ENCODE peak calls at places on chromosomes 16 and 17, in nine cellular contexts. One of them, this sample, is unnamed.

GRCh38 chr16:71846443-71846842 is 667 bp downstream of the ATXN1L start:
- DNase-seq in Panc1: no peak
- DNase-seq in bronchial epithelial cell: no peak
- DNase-seq in BE2C: no peak
- DNase-seq in tibial nerve: no peak
- DNase-seq in dorsolateral prefrontal cortex: no peak
- DNase-seq in brain microvascular endothelial cell: peak
- DNase-seq in IMR-90: no peak
- DNase-seq in GM12865: peak
- DNase-seq in this sample: peak

GRCh38 chr17:83099570-83100181 is 20.3 kb downstream of the METRNL start:
- DNase-seq in Panc1: no peak
- DNase-seq in bronchial epithelial cell: no peak
- DNase-seq in BE2C: no peak
- DNase-seq in tibial nerve: no peak
- DNase-seq in dorsolateral prefrontal cortex: no peak
- DNase-seq in brain microvascular endothelial cell: no peak
- DNase-seq in IMR-90: no peak
- DNase-seq in GM12865: no peak
- DNase-seq in this sample: no peak

GRCh38 chr17:42310281-42311156 is 22.2 kb downstream of the STAT5A start:
- DNase-seq in Panc1: no peak
- DNase-seq in bronchial epithelial cell: no peak
- DNase-seq in BE2C: peak
- DNase-seq in tibial nerve: no peak
- DNase-seq in dorsolateral prefrontal cortex: no peak
- DNase-seq in brain microvascular endothelial cell: no peak
- DNase-seq in IMR-90: no peak
- DNase-seq in GM12865: no peak
- DNase-seq in this sample: no peak

GRCh38 chr17:27650836-27651235 is 19.8 kb downstream of the LGALS9 start:
- DNase-seq in Panc1: no peak
- DNase-seq in bronchial epithelial cell: no peak
- DNase-seq in BE2C: no peak
- DNase-seq in tibial nerve: no peak
- DNase-seq in dorsolateral prefrontal cortex: no peak
- DNase-seq in brain microvascular endothelial cell: no peak
- DNase-seq in IMR-90: no peak
- DNase-seq in GM12865: no peak
- DNase-seq in this sample: no peak

GRCh38 chr17:27499451-27500265 is 43.4 kb downstream of the KSR1 start:
- DNase-seq in Panc1: no peak
- DNase-seq in bronchial epithelial cell: no peak
- DNase-seq in BE2C: no peak
- DNase-seq in tibial nerve: no peak
- DNase-seq in dorsolateral prefrontal cortex: no peak
- DNase-seq in brain microvascular endothelial cell: no peak
- DNase-seq in IMR-90: no peak
- DNase-seq in GM12865: no peak
- DNase-seq in this sample: no peak

GRCh38 chr16:47018223-47018891 is 44.9 kb upstream of the DNAJA2 start:
- DNase-seq in Panc1: peak
- DNase-seq in bronchial epithelial cell: peak
- DNase-seq in BE2C: peak
- DNase-seq in tibial nerve: no peak
- DNase-seq in dorsolateral prefrontal cortex: no peak
- DNase-seq in brain microvascular endothelial cell: peak
- DNase-seq in IMR-90: peak
- DNase-seq in GM12865: peak
- DNase-seq in this sample: peak

GRCh38 chr17:59669411-59669810 is 37.8 kb downstream of the PTRH2 start:
- DNase-seq in Panc1: no peak
- DNase-seq in bronchial epithelial cell: no peak
- DNase-seq in BE2C: no peak
- DNase-seq in tibial nerve: no peak
- DNase-seq in dorsolateral prefrontal cortex: no peak
- DNase-seq in brain microvascular endothelial cell: no peak
- DNase-seq in IMR-90: no peak
- DNase-seq in GM12865: no peak
- DNase-seq in this sample: no peak

GRCh38 chr17:58224315-58224714 is 5.3 kb upstream of the MKS1 start:
- DNase-seq in Panc1: no peak
- DNase-seq in bronchial epithelial cell: peak
- DNase-seq in BE2C: no peak
- DNase-seq in tibial nerve: no peak
- DNase-seq in dorsolateral prefrontal cortex: no peak
- DNase-seq in brain microvascular endothelial cell: peak
- DNase-seq in IMR-90: peak
- DNase-seq in GM12865: no peak
- DNase-seq in this sample: peak

DNA sequence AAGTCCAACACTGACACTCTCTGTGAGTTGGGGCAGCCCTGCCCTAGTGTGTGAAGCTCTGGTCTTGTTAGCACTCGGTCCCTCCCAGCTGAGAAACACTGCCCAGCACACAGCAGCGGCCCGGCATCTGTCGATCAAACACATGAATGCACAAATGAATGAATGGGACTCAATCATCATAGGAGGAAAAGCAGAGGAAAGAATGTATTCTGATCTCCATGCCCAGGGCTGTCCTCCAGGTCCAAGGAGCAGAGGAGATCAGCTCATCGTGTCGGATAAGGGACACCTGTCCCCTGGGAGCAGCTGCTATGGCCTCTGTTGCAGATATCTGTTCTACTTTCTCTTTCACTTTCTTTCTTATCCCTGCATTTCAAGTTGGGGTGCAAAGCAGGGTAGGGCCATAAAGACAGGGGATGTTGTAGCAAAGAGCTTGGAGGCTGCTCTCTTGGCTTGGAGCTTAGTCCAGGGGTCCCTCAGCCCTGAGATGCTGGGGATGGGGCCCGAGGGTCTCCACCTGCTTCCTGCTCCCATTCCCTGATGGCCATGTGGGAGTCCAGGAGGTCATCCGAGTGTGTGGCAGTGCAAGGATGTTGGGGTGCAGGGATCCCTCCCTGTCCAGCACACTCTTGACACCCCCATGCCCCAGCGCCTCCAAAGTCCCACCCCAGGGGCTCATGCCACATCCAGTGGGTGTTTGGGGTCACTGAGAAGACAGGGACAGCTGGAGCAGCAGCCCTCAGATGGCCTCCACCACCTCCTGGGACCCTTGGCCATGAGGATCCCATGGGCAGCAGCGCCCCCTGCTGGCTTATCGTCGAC is 88.2 kb downstream of the IRF8 start:
- DNase-seq in Panc1: no peak
- DNase-seq in bronchial epithelial cell: no peak
- DNase-seq in BE2C: peak
- DNase-seq in tibial nerve: no peak
- DNase-seq in dorsolateral prefrontal cortex: no peak
- DNase-seq in brain microvascular endothelial cell: no peak
- DNase-seq in IMR-90: no peak
- DNase-seq in GM12865: peak
- DNase-seq in this sample: no peak
- TF ChIP-seq CTCF in Panc1: peak
- TF ChIP-seq CTCF in bronchial epithelial cell: peak
- TF ChIP-seq CTCF in BE2C: peak
- TF ChIP-seq CTCF in tibial nerve: peak
- TF ChIP-seq CTCF in dorsolateral prefrontal cortex: peak
- TF ChIP-seq CTCF in brain microvascular endothelial cell: peak
- TF ChIP-seq CTCF in IMR-90: peak
- TF ChIP-seq CTCF in GM12865: peak
- TF ChIP-seq CTCF in this sample: no peak

GRCh38 chr17:78924481-78925151 is 571 bp downstream of the TIMP2 start:
- DNase-seq in Panc1: no peak
- DNase-seq in bronchial epithelial cell: no peak
- DNase-seq in BE2C: no peak
- DNase-seq in tibial nerve: no peak
- DNase-seq in dorsolateral prefrontal cortex: no peak
- DNase-seq in brain microvascular endothelial cell: no peak
- DNase-seq in IMR-90: no peak
- DNase-seq in GM12865: no peak
- DNase-seq in this sample: no peak

GRCh38 chr17:78923660-78924453 is 1.3 kb downstream of the TIMP2 start:
- DNase-seq in Panc1: no peak
- DNase-seq in bronchial epithelial cell: peak
- DNase-seq in BE2C: no peak
- DNase-seq in tibial nerve: peak
- DNase-seq in dorsolateral prefrontal cortex: no peak
- DNase-seq in brain microvascular endothelial cell: no peak
- DNase-seq in IMR-90: no peak
- DNase-seq in GM12865: peak
- DNase-seq in this sample: peak

GRCh38 chr17:78925234-78925633 is at the start of gene TIMP2:
- DNase-seq in Panc1: no peak
- DNase-seq in bronchial epithelial cell: no peak
- DNase-seq in BE2C: peak
- DNase-seq in tibial nerve: peak
- DNase-seq in dorsolateral prefrontal cortex: peak
- DNase-seq in brain microvascular endothelial cell: peak
- DNase-seq in IMR-90: peak
- DNase-seq in GM12865: peak
- DNase-seq in this sample: no peak

GRCh38 chr17:78922876-78923498 is 2.2 kb downstream of the TIMP2 start:
- DNase-seq in Panc1: no peak
- DNase-seq in bronchial epithelial cell: no peak
- DNase-seq in BE2C: no peak
- DNase-seq in tibial nerve: no peak
- DNase-seq in dorsolateral prefrontal cortex: no peak
- DNase-seq in brain microvascular endothelial cell: no peak
- DNase-seq in IMR-90: no peak
- DNase-seq in GM12865: no peak
- DNase-seq in this sample: no peak

DNA sequence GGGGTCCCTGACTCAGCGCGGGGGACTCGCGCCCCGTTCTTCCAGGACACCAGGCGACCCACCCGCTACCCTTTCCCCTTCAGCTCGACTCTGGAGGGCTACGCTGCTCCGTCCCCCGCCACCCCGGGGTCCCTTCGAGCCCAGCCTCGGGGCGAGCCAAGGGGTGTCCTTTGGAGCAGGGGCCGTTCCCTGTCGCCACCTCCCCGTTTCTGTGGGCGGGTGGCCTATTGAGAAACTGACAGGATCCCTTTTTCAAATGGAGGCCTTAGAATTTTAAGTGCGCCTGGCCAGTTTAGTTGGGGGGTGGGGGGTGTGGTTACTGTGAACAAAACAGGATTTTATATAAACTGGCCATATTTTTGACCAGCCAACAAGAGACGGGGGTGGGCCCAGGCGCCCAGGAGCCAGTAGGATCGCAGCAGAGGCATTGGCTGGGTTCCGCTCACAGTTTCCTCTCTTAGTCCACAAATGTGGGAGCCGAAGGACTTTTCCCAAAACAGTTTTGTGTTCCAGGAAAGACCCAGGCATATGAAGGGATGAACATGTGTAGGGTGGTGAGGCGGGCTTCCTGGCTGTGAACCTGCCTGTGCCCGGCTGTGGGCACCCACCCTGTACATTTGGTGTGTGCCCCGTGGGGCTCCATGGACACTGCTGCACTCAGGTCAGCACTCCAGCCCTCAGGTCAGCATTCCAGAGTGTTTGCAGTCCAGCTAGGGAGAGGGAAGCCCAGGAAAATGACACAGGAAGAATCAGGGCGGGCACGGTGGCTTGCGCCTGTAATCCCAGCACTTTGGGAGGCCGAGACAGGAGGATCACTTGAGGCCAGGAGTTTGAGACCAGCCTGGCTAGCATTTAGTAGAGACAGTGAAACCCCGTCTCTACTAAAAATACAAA is 722 bp upstream of the TIMP2 start:
- DNase-seq in Panc1: no peak
- DNase-seq in bronchial epithelial cell: no peak
- DNase-seq in BE2C: no peak
- DNase-seq in tibial nerve: peak
- DNase-seq in dorsolateral prefrontal cortex: peak
- DNase-seq in brain microvascular endothelial cell: peak
- DNase-seq in IMR-90: peak
- DNase-seq in GM12865: no peak
- DNase-seq in this sample: no peak
- H3K4me3 ChIP-seq in Panc1: peak
- H3K4me3 ChIP-seq in bronchial epithelial cell: no peak
- H3K4me3 ChIP-seq in BE2C: peak
- H3K4me3 ChIP-seq in tibial nerve: peak
- H3K4me3 ChIP-seq in dorsolateral prefrontal cortex: peak
- H3K4me3 ChIP-seq in brain microvascular endothelial cell: peak
- H3K4me3 ChIP-seq in IMR-90: peak
- H3K4me3 ChIP-seq in GM12865: no peak
- H3K4me3 ChIP-seq in this sample: no peak

GRCh38 chr16:56998861-56999260 is 9.5 kb downstream of the NLRC5 start:
- DNase-seq in Panc1: no peak
- DNase-seq in bronchial epithelial cell: no peak
- DNase-seq in BE2C: no peak
- DNase-seq in tibial nerve: no peak
- DNase-seq in dorsolateral prefrontal cortex: no peak
- DNase-seq in brain microvascular endothelial cell: no peak
- DNase-seq in IMR-90: no peak
- DNase-seq in GM12865: no peak
- DNase-seq in this sample: no peak
- TF ChIP-seq CTCF in Panc1: no peak
- TF ChIP-seq CTCF in bronchial epithelial cell: no peak
- TF ChIP-seq CTCF in BE2C: no peak
- TF ChIP-seq CTCF in tibial nerve: no peak
- TF ChIP-seq CTCF in dorsolateral prefrontal cortex: no peak
- TF ChIP-seq CTCF in brain microvascular endothelial cell: no peak
- TF ChIP-seq CTCF in IMR-90: no peak
- TF ChIP-seq CTCF in GM12865: no peak
- TF ChIP-seq CTCF in this sample: no peak

GRCh38 chr16:1466968-1467521 is 7.8 kb downstream of the CLCN7 start:
- DNase-seq in Panc1: no peak
- DNase-seq in bronchial epithelial cell: no peak
- DNase-seq in BE2C: no peak
- DNase-seq in tibial nerve: no peak
- DNase-seq in dorsolateral prefrontal cortex: no peak
- DNase-seq in brain microvascular endothelial cell: no peak
- DNase-seq in IMR-90: peak
- DNase-seq in GM12865: no peak
- DNase-seq in this sample: peak

GRCh38 chr16:1471569-1472194 is 3.1 kb downstream of the CLCN7 start:
- DNase-seq in Panc1: no peak
- DNase-seq in bronchial epithelial cell: no peak
- DNase-seq in BE2C: no peak
- DNase-seq in tibial nerve: no peak
- DNase-seq in dorsolateral prefrontal cortex: no peak
- DNase-seq in brain microvascular endothelial cell: no peak
- DNase-seq in IMR-90: no peak
- DNase-seq in GM12865: no peak
- DNase-seq in this sample: no peak

GRCh38 chr16:1468456-1468855 is 6.4 kb downstream of the CLCN7 start:
- DNase-seq in Panc1: no peak
- DNase-seq in bronchial epithelial cell: no peak
- DNase-seq in BE2C: no peak
- DNase-seq in tibial nerve: no peak
- DNase-seq in dorsolateral prefrontal cortex: no peak
- DNase-seq in brain microvascular endothelial cell: no peak
- DNase-seq in IMR-90: no peak
- DNase-seq in GM12865: no peak
- DNase-seq in this sample: no peak

GRCh38 chr16:1470543-1471251 is 4.1 kb downstream of the CLCN7 start:
- DNase-seq in Panc1: no peak
- DNase-seq in bronchial epithelial cell: no peak
- DNase-seq in BE2C: no peak
- DNase-seq in tibial nerve: no peak
- DNase-seq in dorsolateral prefrontal cortex: no peak
- DNase-seq in brain microvascular endothelial cell: peak
- DNase-seq in IMR-90: peak
- DNase-seq in GM12865: no peak
- DNase-seq in this sample: peak

DNA sequence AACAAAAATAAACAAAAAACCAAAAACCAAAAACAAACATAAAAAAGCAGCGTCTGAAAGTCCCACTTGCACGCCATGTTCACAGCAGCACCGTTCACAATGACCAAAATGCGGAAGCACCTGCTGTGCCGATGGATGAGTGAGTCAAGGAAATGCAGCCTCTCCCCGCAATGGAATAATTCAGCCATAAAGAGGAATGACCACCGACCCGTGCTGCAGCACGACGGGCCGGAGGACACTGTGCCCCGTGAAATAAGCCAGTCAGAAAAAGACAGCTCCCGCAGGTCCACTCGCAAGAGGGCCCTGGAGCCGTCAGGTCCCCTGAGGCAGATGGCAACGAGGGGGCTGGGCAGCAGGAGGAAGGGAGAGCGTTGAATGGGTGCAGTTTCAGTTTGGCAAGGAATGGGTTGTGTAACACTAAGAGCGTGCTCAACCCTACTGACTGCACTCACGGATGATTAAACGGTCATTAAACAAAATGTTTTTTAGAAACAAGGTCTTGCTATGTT is 5.1 kb downstream of the CLCN7 start:
- DNase-seq in Panc1: no peak
- DNase-seq in bronchial epithelial cell: no peak
- DNase-seq in BE2C: no peak
- DNase-seq in tibial nerve: no peak
- DNase-seq in dorsolateral prefrontal cortex: no peak
- DNase-seq in brain microvascular endothelial cell: no peak
- DNase-seq in IMR-90: no peak
- DNase-seq in GM12865: no peak
- DNase-seq in this sample: no peak
- H3K4me3 ChIP-seq in Panc1: no peak
- H3K4me3 ChIP-seq in bronchial epithelial cell: no peak
- H3K4me3 ChIP-seq in BE2C: no peak
- H3K4me3 ChIP-seq in tibial nerve: no peak
- H3K4me3 ChIP-seq in dorsolateral prefrontal cortex: no peak
- H3K4me3 ChIP-seq in brain microvascular endothelial cell: no peak
- H3K4me3 ChIP-seq in IMR-90: no peak
- H3K4me3 ChIP-seq in GM12865: no peak
- H3K4me3 ChIP-seq in this sample: no peak